ENCODE peak calls at places on chromosomes 16 and 17, in four cellular contexts. Z is A549, X is K562, Q is HepG2. P is an unnamed sample.

GRCh38 chr17:385195-385835 is 32.7 kb upstream of the RPH3AL start:
- DNase-seq in Z (peak; percentile 53), X (peak; percentile 64), Q (no peak), P (no peak)

GRCh38 chr17:50542795-50543774 is 3.9 kb upstream of the SPATA20 start:
- DNase-seq in Z (peak; percentile 77), X (no peak), Q (peak; percentile 99), P (no peak)

GRCh38 chr17:7475764-7476422 is 3.5 kb downstream of the ZBTB4 start:
- DNase-seq in Z (no peak), X (no peak), Q (no peak), P (no peak)

GRCh38 chr16:65249768-65250167 is 127.9 kb upstream of the CDH11 start:
- DNase-seq in Z (no peak), X (no peak), Q (no peak), P (no peak)

GRCh38 chr16:2196162-2196980 is at the start of gene CASKIN1:
- DNase-seq in Z (no peak), X (peak; percentile 88), Q (no peak), P (peak; percentile 55)

GRCh38 chr16:85649978-85650863 is 37.1 kb downstream of the GSE1 start:
- DNase-seq in Z (no peak), X (no peak), Q (no peak), P (no peak)

GRCh38 chr17:70906808-70907207 is 737.5 kb downstream of the KCNJ2 start:
- DNase-seq in Z (no peak), X (no peak), Q (no peak), P (no peak)

GRCh38 chr17:67990909-67991308 is 5.4 kb downstream of the C17orf58 start:
- DNase-seq in Z (no peak), X (no peak), Q (no peak), P (no peak)

GRCh38 chr16:75029854-75030253 is 31.0 kb downstream of the ZNRF1 start:
- DNase-seq in Z (no peak), X (no peak), Q (peak; percentile 13), P (no peak)

GRCh38 chr17:61189968-61190367 is 209.7 kb upstream of the TBX2 start:
- DNase-seq in Z (no peak), X (no peak), Q (no peak), P (no peak)

GRCh38 chr16:88331989-88332920 is 50.5 kb upstream of the ZNF469 start:
- DNase-seq in Z (peak; percentile 95), X (no peak), Q (no peak), P (no peak)

GRCh38 chr17:1206016-1206787 is 26.4 kb upstream of the ABR start:
- DNase-seq in Z (no peak), X (no peak), Q (no peak), P (no peak)

GRCh38 chr16:82451449-82451848 is 175.3 kb upstream of the CDH13 start:
- DNase-seq in Z (no peak), X (no peak), Q (no peak), P (no peak)

GRCh38 chr17:6347776-6348175 is 87.1 kb downstream of the AIPL1 start:
- DNase-seq in Z (no peak), X (no peak), Q (no peak), P (no peak)

GRCh38 chr16:68291227-68291626 is 19.5 kb downstream of the SLC7A6OS start:
- DNase-seq in Z (no peak), X (no peak), Q (no peak), P (no peak)

GRCh38 chr16:3838600-3839401 is 41.7 kb downstream of the CREBBP start:
- DNase-seq in Z (no peak), X (no peak), Q (no peak), P (no peak)

GRCh38 chr16:8590161-8590688 is at the start of gene TMEM114:
- DNase-seq in Z (no peak), X (no peak), Q (no peak), P (no peak)

GRCh38 chr16:290015-290680 is 7.2 kb downstream of the PDIA2 start:
- DNase-seq in Z (no peak), X (no peak), Q (no peak), P (no peak)

GRCh38 chr16:85750021-85750826 is 672 bp downstream of the C16orf74 start:
- DNase-seq in Z (no peak), X (peak; percentile 39), Q (no peak), P (peak; percentile 89)

GRCh38 chr17:8210761-8211458 is 535 bp upstream of the AURKB start:
- DNase-seq in Z (no peak), X (no peak), Q (peak; percentile 91), P (no peak)

GRCh38 chr17:47644324-47644723 is 5.4 kb upstream of the KPNB1 start:
- DNase-seq in Z (no peak), X (no peak), Q (no peak), P (peak; percentile 76)
- TF ChIP-seq MYC in Z (no peak), X (no peak), Q (no peak), P (no peak)

DNA sequence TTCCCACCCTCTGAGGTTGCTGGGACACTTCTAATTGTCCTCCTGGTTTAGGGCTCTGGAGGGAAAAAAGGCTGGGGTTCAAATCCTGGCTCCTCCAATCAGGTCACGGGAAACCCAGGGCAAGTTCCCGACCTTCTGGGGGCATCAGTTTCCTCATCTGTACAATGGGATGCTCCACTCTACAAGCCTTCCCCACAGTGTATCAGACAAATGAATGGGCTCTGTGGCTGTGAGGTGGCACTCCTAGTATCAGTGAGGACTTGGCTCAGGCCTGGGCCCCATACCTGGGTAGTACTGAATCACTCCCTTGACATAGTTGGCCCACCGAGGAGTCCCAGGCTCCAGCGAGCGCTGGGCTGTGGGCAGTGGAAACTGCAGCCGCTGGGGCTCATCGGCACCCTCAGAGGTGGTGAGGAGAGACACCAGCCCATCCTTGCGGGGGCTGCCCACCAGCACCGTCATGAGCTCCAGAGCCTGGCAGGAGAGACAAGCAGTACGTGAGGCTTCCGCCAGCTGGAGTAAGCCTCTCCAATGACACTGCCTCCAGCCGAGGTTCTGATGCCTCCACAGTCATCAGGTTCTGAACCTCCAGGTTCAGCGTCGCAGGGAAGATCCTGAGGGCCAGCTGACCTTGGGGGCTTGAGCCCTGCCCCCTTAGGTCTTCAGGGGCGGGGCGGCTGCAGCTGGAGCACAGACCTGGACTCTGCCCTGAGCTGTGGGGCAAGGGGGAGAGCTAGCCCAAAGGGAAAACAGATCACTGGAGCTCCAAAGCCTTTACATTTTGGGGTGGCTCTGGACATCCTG is 1.2 kb downstream of the GALK1 start:
- DNase-seq in Z (no peak), X (peak; percentile 50), Q (peak; percentile 74), P (no peak)
- TF ChIP-seq MAX in Z (no peak), X (no peak), Q (peak; percentile 50), P (no peak)

DNA sequence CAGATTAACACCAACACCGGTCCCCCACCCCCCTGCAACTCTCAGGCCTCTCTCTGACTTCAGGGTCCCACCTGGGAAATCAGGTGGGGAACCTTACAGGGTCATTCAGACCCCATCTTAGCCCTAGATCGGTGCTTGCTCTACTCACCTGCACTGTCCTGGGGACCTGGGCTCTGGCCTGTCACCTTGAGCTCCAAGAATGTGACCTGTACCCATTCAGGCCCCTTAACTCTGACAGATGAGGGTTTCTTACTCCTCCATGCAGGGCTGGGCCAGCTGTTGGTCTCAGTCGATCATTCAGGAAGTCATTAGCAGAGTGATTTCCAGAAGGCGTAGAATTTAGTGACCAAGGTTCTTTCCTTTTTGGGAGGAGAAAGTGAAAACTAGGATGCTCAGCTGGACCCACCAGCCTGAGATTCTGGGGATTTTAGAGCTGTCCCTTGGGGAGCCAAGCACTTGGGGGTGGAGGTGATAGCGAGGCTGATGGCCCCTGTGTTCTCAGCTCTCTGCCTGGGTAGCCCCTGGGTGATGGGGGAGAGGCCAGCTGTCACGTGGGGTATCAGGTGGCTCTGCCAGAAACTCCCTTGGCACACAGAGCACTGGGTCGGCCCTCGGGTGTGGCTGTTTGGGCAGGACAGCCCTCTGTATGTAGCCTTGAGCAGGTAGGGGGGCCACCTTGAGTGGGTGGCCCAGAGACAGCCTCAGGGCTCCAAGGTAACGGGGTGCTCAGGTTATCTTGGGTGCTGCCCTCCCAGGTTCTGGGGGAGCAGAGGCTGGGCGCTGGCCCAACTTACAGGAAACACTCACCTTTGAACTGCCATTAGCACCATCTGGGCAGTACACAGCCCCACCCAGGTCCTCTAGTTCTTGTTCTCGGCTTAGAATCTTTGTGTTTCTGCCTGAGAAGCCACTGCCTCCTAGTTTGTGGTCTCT is 734 bp downstream of the MVP start:
- DNase-seq in Z (peak; percentile 77), X (no peak), Q (no peak), P (no peak)
- TF ChIP-seq POLR2A in Z (peak; percentile 12), X (no peak), Q (peak; percentile 1), P (no peak)

DNA sequence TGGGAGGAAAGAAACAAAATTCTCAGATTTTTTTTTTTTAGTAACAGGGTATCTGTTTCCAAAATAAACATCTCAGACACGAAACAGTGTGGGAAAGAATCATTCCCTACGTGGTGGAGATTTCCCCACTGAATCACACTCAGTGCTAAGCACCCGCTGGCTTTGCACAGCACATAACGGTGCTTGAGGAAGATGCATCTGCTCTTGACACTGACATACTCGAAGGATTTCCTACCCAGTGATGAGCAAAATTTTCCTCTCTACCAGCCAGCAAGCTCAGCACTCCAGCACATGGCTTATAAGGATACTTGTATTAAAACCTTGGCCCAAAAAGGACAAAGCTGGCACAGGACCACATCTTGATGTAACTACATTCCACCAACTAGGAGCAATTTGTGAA is 59.1 kb downstream of the ANKFY1 start:
- DNase-seq in Z (no peak), X (no peak), Q (no peak), P (no peak)
- TF ChIP-seq MYC in Z (no peak), X (no peak), Q (no peak), P (no peak)

GRCh38 chr17:57784226-57784895 is 39.3 kb upstream of the CCDC182 start:
- DNase-seq in Z (no peak), X (no peak), Q (no peak), P (no peak)

GRCh38 chr17:57782642-57783337 is 37.7 kb upstream of the CCDC182 start:
- DNase-seq in Z (no peak), X (no peak), Q (no peak), P (no peak)

GRCh38 chr17:57782051-57782490 is 37.0 kb upstream of the CCDC182 start:
- DNase-seq in Z (no peak), X (no peak), Q (no peak), P (peak; percentile 36)

GRCh38 chr17:57783338-57783742 is 38.2 kb upstream of the CCDC182 start:
- DNase-seq in Z (peak; percentile 84), X (peak; percentile 94), Q (peak; percentile 53), P (peak; percentile 88)

GRCh38 chr17:57785032-57785431 is 39.9 kb upstream of the CCDC182 start:
- DNase-seq in Z (no peak), X (no peak), Q (no peak), P (no peak)
- TF ChIP-seq MAX in Z (no peak), X (no peak), Q (no peak), P (no peak)

P was measured in NB4.